ENCODE peak calls at places on chromosomes 7 and 10, in four cellular contexts. E is GM12878, Q is A549, I is K562. W is an unnamed sample.

GRCh38 chr7:72217151-72217550 is 195.0 kb downstream of the CALN1 start:
- DNase-seq in Q (no peak), I (no peak), E (no peak), W (no peak)

GRCh38 chr10:29591416-29591968 is 43.3 kb downstream of the SVIL start:
- DNase-seq in I (no peak), E (no peak), Q (no peak), W (no peak)

GRCh38 chr7:19772858-19773337 is 519 bp downstream of the TMEM196 start:
- DNase-seq in I (no peak), E (no peak), Q (peak; percentile 15), W (no peak)

GRCh38 chr7:50229964-50230363 is 74.6 kb upstream of the IKZF1 start:
- DNase-seq in E (no peak), I (peak; percentile 40), Q (no peak), W (no peak)

GRCh38 chr10:77756319-77757232 is 119.0 kb upstream of the KCNMA1 start:
- DNase-seq in I (peak; percentile 51), Q (peak; percentile 66), E (no peak), W (peak; percentile 59)

GRCh38 chr7:36723951-36724664 is at the start of gene AOAH:
- DNase-seq in I (no peak), E (no peak), Q (no peak), W (no peak)

GRCh38 chr7:149635561-149636329 is 137.6 kb downstream of the ZNF467 start:
- DNase-seq in I (no peak), E (no peak), Q (peak; percentile 19), W (peak; percentile 51)

GRCh38 chr10:80462986-80463741 is 9.1 kb downstream of the TSPAN14 start:
- DNase-seq in I (no peak), Q (no peak), E (no peak), W (no peak)

GRCh38 chr7:155699180-155699579 is 54.7 kb downstream of the RBM33 start:
- DNase-seq in I (no peak), Q (no peak), E (no peak), W (no peak)

GRCh38 chr7:43869898-43870240 is 552 bp upstream of the MRPS24 start:
- DNase-seq in E (no peak), I (no peak), Q (peak; percentile 28), W (no peak)

GRCh38 chr7:17772581-17773288 is 167.6 kb downstream of the SNX13 start:
- DNase-seq in I (no peak), E (no peak), Q (no peak), W (peak; percentile 5)

GRCh38 chr7:89757910-89758309 is 396.4 kb upstream of the STEAP1 start:
- DNase-seq in E (no peak), Q (no peak), I (no peak), W (no peak)

GRCh38 chr7:44071726-44072363 is 6.5 kb upstream of the PGAM2 start:
- DNase-seq in Q (no peak), E (no peak), I (no peak), W (peak; percentile 87)

GRCh38 chr7:120805636-120806388 is 52.1 kb downstream of the TSPAN12 start:
- DNase-seq in Q (peak; percentile 51), E (peak; percentile 53), I (peak; percentile 73), W (peak; percentile 44)
- TF ChIP-seq CHD4 in Q (no peak), E (no peak), I (no peak), W (no peak)

GRCh38 chr10:78937388-78937787 is 131.4 kb upstream of the ZMIZ1 start:
- DNase-seq in I (no peak), E (no peak), Q (no peak), W (no peak)

GRCh38 chr10:78938695-78939672 is 129.8 kb upstream of the ZMIZ1 start:
- DNase-seq in E (no peak), Q (no peak), I (no peak), W (no peak)

GRCh38 chr10:78935697-78936407 is 132.9 kb upstream of the ZMIZ1 start:
- DNase-seq in I (no peak), Q (no peak), E (no peak), W (no peak)

GRCh38 chr10:78936412-78937342 is 132.1 kb upstream of the ZMIZ1 start:
- DNase-seq in Q (no peak), I (no peak), E (no peak), W (no peak)

DNA sequence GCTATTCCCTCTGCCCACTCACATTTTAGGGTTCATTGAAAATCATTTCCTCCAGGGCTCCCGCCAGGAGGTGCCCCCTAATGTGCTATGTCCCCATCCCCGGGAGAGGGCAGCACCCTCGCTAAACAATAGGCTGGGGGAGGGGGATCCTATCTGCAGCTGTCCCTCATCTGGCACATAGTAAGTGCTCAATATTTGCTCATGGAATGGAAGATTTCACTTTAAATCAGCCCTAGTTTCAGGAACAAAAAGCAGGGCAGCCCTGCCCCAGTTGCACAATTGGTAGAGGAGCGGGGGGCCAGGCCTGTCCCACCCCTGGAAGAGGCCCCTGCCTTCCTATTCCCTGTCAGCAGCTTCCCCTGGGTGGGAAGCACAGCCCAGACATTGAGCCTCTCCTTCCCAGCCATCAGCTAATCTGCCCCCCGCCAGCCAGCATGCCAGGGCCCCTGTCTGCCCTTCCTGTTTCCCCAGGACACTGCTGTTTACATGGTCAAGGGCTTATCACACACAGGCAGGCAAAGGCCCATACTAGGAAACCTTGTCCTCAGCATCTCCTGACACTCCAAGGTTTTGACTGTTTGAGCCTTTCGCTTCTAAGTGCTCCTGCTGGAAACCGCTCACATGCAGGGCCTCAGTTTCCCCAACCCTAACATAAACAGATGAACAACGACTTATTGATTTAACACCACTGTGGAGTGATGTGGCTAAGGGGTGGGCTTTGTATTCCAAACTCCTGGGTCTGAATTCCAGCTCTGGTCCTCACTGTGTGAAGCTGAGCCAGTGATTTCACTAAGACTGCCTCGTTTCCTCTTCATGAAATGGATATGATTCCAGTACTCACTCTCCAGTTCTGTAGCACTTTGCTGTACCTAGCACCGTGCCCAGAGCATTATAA is 130.7 kb upstream of the ZMIZ1 start:
- DNase-seq in I (peak; percentile 84), Q (peak; percentile 47), E (no peak), W (peak; percentile 61)
- TF ChIP-seq CHD4 in I (no peak), Q (no peak), E (no peak), W (no peak)

DNA sequence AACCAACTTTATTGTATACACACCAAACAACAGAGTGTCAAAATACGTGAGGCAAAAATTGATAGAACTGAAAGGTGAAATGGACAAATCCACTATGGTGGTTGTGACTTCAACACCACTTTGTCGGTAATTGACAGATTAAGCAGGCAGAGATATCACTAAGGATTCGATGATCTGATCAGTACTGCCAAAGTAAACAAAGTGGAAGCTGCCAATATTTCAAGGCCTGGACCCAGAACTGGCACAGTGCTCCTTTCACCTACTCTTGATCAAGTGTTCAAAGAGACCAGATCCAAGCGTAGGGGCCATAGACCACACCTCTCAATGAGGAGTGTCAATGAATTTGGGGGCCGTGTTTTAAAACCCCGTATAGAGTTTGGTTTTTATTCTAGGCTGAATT is 167.0 kb downstream of the CDK14 start:
- DNase-seq in E (no peak), Q (no peak), I (no peak), W (no peak)
- TF ChIP-seq CHD4 in E (no peak), Q (no peak), I (no peak), W (no peak)

GRCh38 chr10:132266594-132267161 is 41.1 kb downstream of the STK32C start:
- DNase-seq in Q (no peak), I (no peak), E (no peak), W (no peak)

GRCh38 chr10:132265878-132266496 is 41.8 kb downstream of the STK32C start:
- DNase-seq in I (no peak), E (no peak), Q (no peak), W (no peak)

GRCh38 chr10:132264306-132264950 is 43.3 kb downstream of the STK32C start:
- DNase-seq in I (no peak), Q (no peak), E (no peak), W (no peak)

GRCh38 chr10:132263866-132264265 is 43.9 kb downstream of the STK32C start:
- DNase-seq in I (no peak), E (no peak), Q (no peak), W (no peak)

DNA sequence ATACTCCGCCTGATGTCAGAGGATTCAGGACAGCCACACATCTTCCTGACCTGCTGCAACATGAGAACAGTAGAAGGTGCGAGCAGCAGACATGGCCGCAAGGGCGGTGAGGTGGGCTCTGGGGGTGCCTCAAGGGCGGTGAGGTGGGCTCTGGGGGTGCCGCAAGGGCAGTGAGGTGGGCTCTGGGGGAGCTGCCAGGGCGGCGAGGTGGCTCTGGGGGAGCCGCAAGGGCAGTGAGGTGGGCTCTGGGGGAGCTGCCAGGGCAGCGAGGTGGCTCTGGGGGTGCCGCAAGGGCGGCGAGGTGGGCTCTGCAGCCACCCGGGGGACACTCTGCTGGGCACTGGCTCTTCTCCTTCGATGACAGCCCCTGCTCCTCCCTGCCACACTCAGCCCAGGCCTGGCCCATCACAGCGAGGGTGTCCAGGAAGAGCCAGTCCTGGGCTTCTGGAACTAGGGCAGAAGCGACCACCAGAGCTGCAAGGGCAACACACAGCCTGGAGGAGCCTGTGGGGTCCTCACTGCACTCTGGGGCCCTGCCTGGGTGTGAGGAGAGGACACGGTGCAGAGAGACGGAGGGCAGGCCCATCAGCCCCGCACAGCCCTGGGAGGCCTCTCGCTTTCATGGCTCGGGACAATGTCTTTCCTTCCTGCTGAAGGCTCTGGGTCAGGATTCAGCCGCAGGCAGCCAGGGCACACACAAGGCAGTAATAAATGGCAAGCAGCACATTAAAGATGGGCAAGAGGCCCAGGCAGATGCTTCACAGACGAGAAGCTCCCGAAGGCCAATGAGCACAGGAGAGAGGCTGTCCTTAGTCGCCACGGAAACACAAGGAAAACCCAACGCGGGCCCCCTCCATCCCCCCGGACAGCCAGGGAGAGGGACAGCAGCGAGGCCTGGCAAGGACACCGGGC is 42.5 kb downstream of the STK32C start:
- DNase-seq in Q (no peak), E (no peak), I (no peak), W (no peak)
- TF ChIP-seq CHD4 in Q (no peak), E (no peak), I (no peak), W (no peak)

GRCh38 chr10:91188889-91189288 is 31.6 kb upstream of the PCGF5 start:
- DNase-seq in E (no peak), I (no peak), Q (no peak), W (no peak)

GRCh38 chr10:91190876-91191580 is 29.4 kb upstream of the PCGF5 start:
- DNase-seq in Q (no peak), I (no peak), E (no peak), W (no peak)

GRCh38 chr10:91190388-91190870 is 30.0 kb upstream of the PCGF5 start:
- DNase-seq in I (no peak), Q (no peak), E (no peak), W (no peak)

DNA sequence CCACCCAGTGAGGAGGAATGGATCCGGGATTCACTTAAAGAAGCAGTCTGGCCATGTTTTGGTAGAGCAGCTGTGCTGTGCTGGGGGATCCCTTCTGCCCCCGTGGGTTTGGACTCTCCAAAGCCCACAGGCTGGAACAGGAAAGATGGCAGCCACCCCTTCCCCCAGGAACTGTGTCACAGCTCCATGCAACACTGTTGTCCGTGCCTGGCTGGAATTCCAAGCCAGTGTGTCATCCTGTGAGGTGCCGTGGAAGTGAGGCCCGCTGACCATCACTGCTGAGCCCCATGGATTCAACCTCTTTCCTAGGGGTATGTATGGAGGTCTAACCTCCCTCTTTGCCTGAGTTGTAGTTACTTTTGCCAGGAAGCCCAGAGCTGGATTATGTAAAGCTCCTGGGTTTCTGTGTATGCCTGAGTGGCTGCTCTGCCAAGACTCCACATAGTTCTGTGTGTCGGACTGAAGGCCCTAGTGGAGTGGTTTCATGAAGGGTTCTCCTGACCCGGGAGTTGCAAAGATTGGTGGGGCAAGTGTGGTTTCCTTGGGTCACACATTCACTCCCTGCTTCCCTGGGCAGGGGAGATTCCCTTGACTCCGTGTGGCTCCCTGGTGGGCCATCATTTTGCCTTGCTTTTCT is 35.1 kb upstream of the PCGF5 start:
- DNase-seq in I (no peak), Q (peak; percentile 37), E (no peak), W (no peak)
- TF ChIP-seq CHD4 in I (no peak), Q (no peak), E (no peak), W (no peak)

W was measured in HepG2.